ENCODE peak calls at places on chromosomes 11 and 22, in seven cellular contexts. O is neural crest cell; Z is progenitor cell of endocrine pancreas; E is SK-N-DZ; G is AG09319; K is transverse colon; L is stimulated activated CD4-positive, alpha-beta T cell treated with anti-CD3 and anti-CD28 coated beads, Interleukin-12 subunit alpha, Interleukin-12 subunit beta, amount 100 ng/mL, for 48 hours. A is an unnamed sample.

GRCh38 chr22:45304971-45305370 is 4.8 kb upstream of the FAM118A start:
- DNase-seq in G (no peak), Z (no peak), O (no peak), L (no peak), E (no peak), K (no peak), A (no peak)

GRCh38 chr11:115530752-115531151 is 26.5 kb upstream of the CADM1 start:
- DNase-seq in G (no peak), E (no peak), Z (no peak), K (no peak), O (no peak), L (no peak), A (no peak)

GRCh38 chr11:2086239-2087040 is 52.7 kb downstream of the IGF2 start:
- DNase-seq in K (no peak), Z (peak; percentile 5), L (no peak), O (no peak), G (no peak), E (no peak), A (no peak)

GRCh38 chr22:39699631-39700348 is 129.2 kb downstream of the CACNA1I start:
- DNase-seq in G (no peak), L (no peak), Z (no peak), E (no peak), O (peak; percentile 38), K (no peak), A (no peak)

GRCh38 chr11:2387266-2387982 is 10.3 kb downstream of the CD81 start:
- DNase-seq in O (no peak), E (no peak), K (no peak), G (no peak), L (no peak), Z (no peak), A (peak; percentile 83)

GRCh38 chr11:127308291-127308690 is 307.7 kb upstream of the KIRREL3 start:
- DNase-seq in L (no peak), K (no peak), Z (no peak), E (no peak), G (no peak), O (no peak), A (no peak)

GRCh38 chr11:17434108-17434507 is 42.5 kb downstream of the ABCC8 start:
- DNase-seq in L (no peak), K (no peak), O (no peak), Z (no peak), G (no peak), E (no peak), A (no peak)

GRCh38 chr11:62880803-62881578 is at the start of gene SLC3A2:
- DNase-seq in Z (peak; percentile 76), O (peak; percentile 77), G (peak; percentile 72), K (peak; percentile 94), L (peak; percentile 83), E (peak; percentile 83), A (peak; percentile 89)

GRCh38 chr11:134372961-134373360 is 39.1 kb downstream of the B3GAT1 start:
- DNase-seq in K (no peak), Z (no peak), G (no peak), E (no peak), L (no peak), O (no peak), A (no peak)

GRCh38 chr11:67382481-67383136 is 9.2 kb upstream of the RAD9A start:
- DNase-seq in E (peak; percentile 77), O (peak; percentile 82), Z (peak; percentile 70), L (peak; percentile 70), G (no peak), K (peak; percentile 89), A (peak; percentile 86)

A was measured in SK-N-SH.